ENCODE peak calls at places on chromosomes 2 and 18, in four cellular contexts. N, T, M and Z are unnamed samples.

GRCh38 chr2:3101704-3102055 is 275.9 kb downstream of the EIPR1 start:
- DNase-seq in M (no peak), N (peak; percentile 69), T (no peak), Z (peak; percentile 67)

GRCh38 chr2:120670771-120671480 is 64.7 kb upstream of the GLI2 start:
- DNase-seq in N (no peak), M (no peak), T (no peak), Z (no peak)

GRCh38 chr2:211730215-211730614 is 808.4 kb downstream of the ERBB4 start:
- DNase-seq in N (no peak), T (no peak), M (no peak), Z (no peak)

GRCh38 chr2:141075753-141076152 is 1055.1 kb downstream of the LRP1B start:
- DNase-seq in M (no peak), T (no peak), N (no peak), Z (no peak)

GRCh38 chr2:99035920-99036319 is 99.9 kb upstream of the CRACDL start:
- DNase-seq in T (no peak), M (no peak), N (no peak), Z (no peak)

GRCh38 chr18:23719634-23720201 is 30.5 kb downstream of the LAMA3 start:
- DNase-seq in T (no peak), M (peak; percentile 87), N (no peak), Z (no peak)

GRCh38 chr2:233844064-233844807 is 10.1 kb downstream of the HJURP start:
- DNase-seq in N (peak; percentile 22), M (no peak), T (peak; percentile 13), Z (no peak)

GRCh38 chr2:168538534-168538933 is 82.5 kb downstream of the CERS6 start:
- DNase-seq in M (no peak), N (no peak), T (no peak), Z (no peak)

GRCh38 chr18:12307251-12307736 is 747 bp upstream of the TUBB6 start:
- DNase-seq in N (peak; percentile 79), T (no peak), M (no peak), Z (no peak)

GRCh38 chr2:26245810-26246209 is 1.1 kb downstream of the HADHB start:
- DNase-seq in N (no peak), T (no peak), M (no peak), Z (no peak)

GRCh38 chr18:69948919-69949537 is 1.4 kb upstream of the CD226 start:
- DNase-seq in T (no peak), N (no peak), M (no peak), Z (no peak)

GRCh38 chr18:11283531-11284071 is 134.2 kb upstream of the PIEZO2 start:
- DNase-seq in T (no peak), M (no peak), N (no peak), Z (no peak)

GRCh38 chr2:136118819-136119716 is 1.1 kb upstream of the CXCR4 start:
- DNase-seq in N (peak; percentile 98), M (no peak), T (peak; percentile 64), Z (no peak)

GRCh38 chr2:23662941-23663729 is 263.8 kb downstream of the ATAD2B start:
- DNase-seq in M (no peak), N (no peak), T (no peak), Z (no peak)

DNA sequence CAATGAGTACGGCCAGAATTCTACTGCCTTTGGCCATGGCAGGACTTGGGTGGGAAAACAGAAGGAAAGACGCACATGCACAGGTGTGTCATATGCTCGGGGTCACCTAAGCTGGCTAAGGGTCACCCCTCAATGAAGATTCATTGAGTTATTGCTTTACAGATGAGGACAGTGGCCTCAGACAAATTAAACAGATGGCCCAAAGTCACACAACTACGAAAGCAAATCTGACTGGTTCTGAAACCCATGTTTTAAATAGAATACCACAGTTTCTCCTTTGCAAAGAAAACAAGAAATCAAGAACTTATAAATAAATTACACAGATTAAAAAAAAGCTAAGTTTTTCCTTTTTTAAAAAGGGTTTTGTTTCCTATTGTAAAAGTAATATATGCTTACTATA is 70.5 kb downstream of the ID2 start:
- DNase-seq in N (no peak), M (no peak), T (no peak), Z (no peak)
- TF ChIP-seq POLR2A in N (no peak), M (no peak), T (no peak), Z (no peak)

DNA sequence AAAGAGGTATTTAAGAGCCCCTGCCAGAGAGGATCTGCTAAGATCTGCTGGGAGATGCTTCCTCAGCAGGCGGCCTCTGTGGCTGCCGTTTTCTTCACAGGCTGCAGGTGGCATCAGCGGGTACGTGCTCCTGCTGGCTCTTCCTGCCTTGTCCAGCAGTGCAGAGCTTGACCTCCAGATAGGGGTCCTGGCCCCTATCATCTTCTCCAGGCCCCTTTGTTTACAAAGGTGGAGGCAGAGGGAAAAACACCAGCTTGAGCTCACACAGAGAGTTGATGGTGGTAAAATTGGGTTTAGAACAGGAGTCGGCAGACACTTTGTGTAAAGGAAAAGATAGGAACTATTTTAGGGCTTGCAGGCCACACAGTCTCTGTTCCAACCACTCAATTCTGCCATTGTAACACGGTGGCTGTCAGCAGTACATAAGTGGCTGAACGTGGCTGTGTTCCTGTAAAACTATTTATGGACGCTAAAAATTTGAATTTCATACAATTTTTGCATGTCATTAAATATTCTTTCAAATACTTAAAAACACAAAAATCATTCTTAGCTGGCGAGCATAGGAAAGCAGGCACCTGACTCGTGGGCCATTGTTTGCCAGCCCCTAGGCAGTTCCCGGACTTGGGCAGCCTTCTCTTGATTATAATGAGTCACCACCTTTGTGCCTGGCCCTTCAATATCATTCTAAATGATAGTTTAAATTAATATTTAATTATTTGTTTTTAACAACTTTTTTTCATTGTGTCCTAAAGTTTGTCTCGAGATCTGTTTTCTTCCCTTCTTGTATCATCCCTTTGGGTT is 98.2 kb upstream of the B3GNT7 start:
- DNase-seq in N (peak; percentile 86), M (peak; percentile 10), T (peak; percentile 77), Z (no peak)
- TF ChIP-seq CTCF in N (peak; percentile 75), M (peak; percentile 65), T (peak; percentile 90), Z (no peak)

DNA sequence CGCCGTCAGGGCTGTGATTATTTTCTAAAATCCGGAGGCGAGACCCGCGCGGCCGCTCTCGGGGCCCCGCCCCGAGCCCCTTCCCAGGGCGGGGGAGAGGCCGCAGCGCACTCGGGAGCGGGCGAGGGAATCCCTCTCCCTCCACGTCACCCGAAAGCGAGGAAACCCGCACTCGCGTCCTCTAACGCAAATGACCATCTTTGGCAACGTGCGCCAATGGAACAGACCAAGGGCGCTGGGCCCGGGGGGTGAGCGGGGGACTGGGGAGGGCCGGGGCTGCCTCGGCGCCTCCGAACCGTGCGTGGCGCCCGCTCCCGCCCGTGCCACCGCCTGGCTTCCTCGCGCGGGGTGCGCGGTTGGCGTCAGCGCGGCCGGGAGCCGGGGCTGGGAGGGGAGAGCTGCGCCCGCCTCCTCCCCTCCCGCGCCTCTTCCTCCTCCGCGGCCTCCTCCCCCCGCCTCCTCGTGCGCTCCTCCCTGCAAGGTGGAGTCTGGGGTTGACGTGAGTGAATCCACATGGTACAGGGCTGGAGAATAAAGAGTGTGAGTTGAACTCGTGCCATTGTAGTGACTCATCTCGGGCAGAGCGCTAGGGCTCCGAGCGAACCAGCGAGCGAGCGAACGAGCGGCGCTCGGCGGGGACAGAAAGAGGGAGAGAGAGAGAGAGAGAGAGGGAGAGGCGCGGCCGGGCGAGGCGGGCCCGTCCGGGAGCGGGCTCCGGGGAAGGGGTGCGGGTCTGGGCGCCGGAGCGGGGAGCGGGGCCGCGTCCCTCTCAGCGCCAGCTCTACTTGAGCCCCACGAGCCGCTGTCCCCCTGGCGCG is at the start of gene FOSL2:
- DNase-seq in T (peak; percentile 86), M (peak; percentile 99), N (peak; percentile 97), Z (no peak)
- TF ChIP-seq POLR2AphosphoS5 in T (peak; percentile 30), M (peak; percentile 84), N (peak; percentile 100), Z (peak; percentile 95)

GRCh38 chr2:230946429-230947234 is 21.6 kb upstream of the GPR55 start:
- DNase-seq in N (no peak), T (no peak), M (no peak), Z (no peak)

GRCh38 chr2:230950833-230951339 is 25.8 kb upstream of the GPR55 start:
- DNase-seq in T (no peak), N (no peak), M (no peak), Z (no peak)

GRCh38 chr2:230949966-230950832 is 25.2 kb upstream of the GPR55 start:
- DNase-seq in N (no peak), T (no peak), M (no peak), Z (no peak)

GRCh38 chr2:230947235-230947576 is 22.2 kb upstream of the GPR55 start:
- DNase-seq in T (no peak), N (no peak), M (no peak), Z (no peak)

GRCh38 chr2:230947908-230948365 is 22.9 kb upstream of the GPR55 start:
- DNase-seq in N (peak; percentile 70), M (no peak), T (no peak), Z (no peak)
- TF ChIP-seq POLR2A in N (no peak), M (no peak), T (no peak), Z (no peak)

GRCh38 chr18:38406625-38407024 is 841.0 kb upstream of the CELF4 start:
- DNase-seq in N (no peak), M (no peak), T (no peak), Z (no peak)
- TF ChIP-seq CTCF in N (no peak), M (no peak), T (no peak), Z (no peak)

GRCh38 chr2:102141011-102141914 is 1.3 kb upstream of the IL1R1 start:
- DNase-seq in N (no peak), T (peak; percentile 50), M (no peak), Z (no peak)
- TF ChIP-seq POLR2AphosphoS5 in N (peak; percentile 82), T (no peak), M (no peak), Z (peak; percentile 8)